ENCODE peak calls at places on chromosome 1, in eight cellular contexts. A is neural progenitor cell, V is NB4, N is IMR-90, E is nephron progenitor cell, Z is endothelial cell, B is neural crest cell, J is B cell. L is an unnamed sample.

GRCh38 chr1:181133441-181133951 is 45.0 kb downstream of the IER5 start:
- DNase-seq in A (no peak), J (no peak), Z (no peak), N (no peak), E (peak), B (no peak), V (no peak), L (no peak)

GRCh38 chr1:22855668-22856606 is 116.7 kb downstream of the LACTBL1 start:
- DNase-seq in B (no peak), Z (no peak), V (no peak), A (no peak), E (no peak), N (no peak), J (no peak), L (no peak)

GRCh38 chr1:230124187-230125128 is 57.4 kb downstream of the GALNT2 start:
- DNase-seq in Z (no peak), V (peak), N (no peak), E (no peak), A (no peak), B (no peak), J (no peak), L (no peak)

GRCh38 chr1:85339089-85339488 is 62.7 kb upstream of the BCL10 start:
- DNase-seq in J (no peak), B (no peak), N (peak), E (no peak), A (no peak), V (no peak), Z (no peak), L (peak)

GRCh38 chr1:2152914-2153313 is 41.7 kb downstream of the FAAP20 start:
- DNase-seq in J (no peak), B (no peak), A (no peak), N (no peak), E (no peak), V (no peak), Z (no peak), L (no peak)

GRCh38 chr1:928825-929661 is 5.3 kb downstream of the SAMD11 start:
- DNase-seq in V (peak), Z (no peak), B (no peak), E (no peak), A (no peak), N (no peak), J (no peak), L (no peak)

GRCh38 chr1:154767315-154768240 is 102.5 kb downstream of the KCNN3 start:
- DNase-seq in A (no peak), J (no peak), Z (no peak), B (no peak), V (no peak), E (no peak), N (peak), L (peak)

GRCh38 chr1:3790501-3790923 is 5.8 kb downstream of the LRRC47 start:
- DNase-seq in B (no peak), J (no peak), V (no peak), N (no peak), A (no peak), Z (no peak), E (no peak), L (no peak)

GRCh38 chr1:244231572-244232315 is 180.7 kb downstream of the ZBTB18 start:
- DNase-seq in N (peak), E (peak), A (peak), Z (no peak), J (no peak), B (no peak), V (peak), L (peak)

GRCh38 chr1:9996624-9997582 is at the start of gene RBP7:
- DNase-seq in E (peak), Z (peak), V (peak), A (peak), J (no peak), B (no peak), N (no peak), L (no peak)

GRCh38 chr1:162695687-162696086 is 63.4 kb downstream of the DDR2 start:
- DNase-seq in J (no peak), B (no peak), E (no peak), Z (no peak), A (no peak), V (no peak), N (no peak), L (no peak)

GRCh38 chr1:9449106-9449627 is 90.1 kb upstream of the SLC25A33 start:
- DNase-seq in N (peak), J (no peak), B (no peak), Z (no peak), V (no peak), A (no peak), E (no peak), L (no peak)

GRCh38 chr1:7175507-7175906 is 390.3 kb downstream of the CAMTA1 start:
- DNase-seq in B (no peak), V (no peak), N (no peak), J (no peak), Z (no peak), E (no peak), A (no peak), L (no peak)

GRCh38 chr1:29114654-29115053 is 9.0 kb downstream of the TMEM200B start:
- DNase-seq in J (no peak), N (no peak), E (no peak), B (no peak), A (no peak), Z (no peak), V (no peak), L (no peak)

GRCh38 chr1:94438692-94439276 is 20.6 kb downstream of the ABCD3 start:
- DNase-seq in N (peak), A (no peak), E (no peak), V (no peak), Z (no peak), J (no peak), B (no peak), L (no peak)

GRCh38 chr1:86370627-86371026 is 25.5 kb downstream of the ODF2L start:
- DNase-seq in N (peak), Z (no peak), E (no peak), V (no peak), B (no peak), J (no peak), A (no peak), L (no peak)

GRCh38 chr1:211695135-211695816 is 19.9 kb upstream of the NEK2 start:
- DNase-seq in V (peak), N (no peak), A (peak), E (no peak), B (no peak), J (peak), Z (no peak), L (no peak)

GRCh38 chr1:203169770-203170520 is 5.7 kb downstream of the MYBPH start:
- DNase-seq in E (no peak), N (no peak), V (no peak), B (no peak), Z (no peak), J (no peak), A (no peak), L (no peak)

GRCh38 chr1:97137862-97138514 is 416.4 kb downstream of the PTBP2 start:
- DNase-seq in J (no peak), E (peak), V (peak), B (no peak), A (peak), Z (peak), N (peak), L (peak)

GRCh38 chr1:78274814-78275213 is 216.0 kb upstream of the PTGFR start:
- DNase-seq in V (no peak), J (no peak), Z (no peak), A (no peak), N (peak), E (no peak), B (no peak), L (no peak)

GRCh38 chr1:88985692-88986091 is 6.7 kb downstream of the KYAT3 start:
- DNase-seq in V (no peak), B (no peak), Z (no peak), N (no peak), E (no peak), A (no peak), J (no peak), L (peak)

GRCh38 chr1:88985033-88985432 is 7.4 kb downstream of the KYAT3 start:
- DNase-seq in N (peak), Z (no peak), J (no peak), E (no peak), A (no peak), B (no peak), V (no peak), L (peak)

GRCh38 chr1:88984553-88984945 is 7.9 kb downstream of the KYAT3 start:
- DNase-seq in V (no peak), E (no peak), B (no peak), J (no peak), N (no peak), Z (no peak), A (no peak), L (no peak)

GRCh38 chr1:88990426-88990825 is 2.0 kb downstream of the KYAT3 start:
- DNase-seq in V (peak), N (no peak), J (no peak), B (no peak), E (no peak), A (no peak), Z (no peak), L (no peak)
- TF ChIP-seq CTCF in V (no peak), N (no peak), J (no peak), B (no peak), E (no peak), A (no peak), Z (no peak), L (no peak)

DNA sequence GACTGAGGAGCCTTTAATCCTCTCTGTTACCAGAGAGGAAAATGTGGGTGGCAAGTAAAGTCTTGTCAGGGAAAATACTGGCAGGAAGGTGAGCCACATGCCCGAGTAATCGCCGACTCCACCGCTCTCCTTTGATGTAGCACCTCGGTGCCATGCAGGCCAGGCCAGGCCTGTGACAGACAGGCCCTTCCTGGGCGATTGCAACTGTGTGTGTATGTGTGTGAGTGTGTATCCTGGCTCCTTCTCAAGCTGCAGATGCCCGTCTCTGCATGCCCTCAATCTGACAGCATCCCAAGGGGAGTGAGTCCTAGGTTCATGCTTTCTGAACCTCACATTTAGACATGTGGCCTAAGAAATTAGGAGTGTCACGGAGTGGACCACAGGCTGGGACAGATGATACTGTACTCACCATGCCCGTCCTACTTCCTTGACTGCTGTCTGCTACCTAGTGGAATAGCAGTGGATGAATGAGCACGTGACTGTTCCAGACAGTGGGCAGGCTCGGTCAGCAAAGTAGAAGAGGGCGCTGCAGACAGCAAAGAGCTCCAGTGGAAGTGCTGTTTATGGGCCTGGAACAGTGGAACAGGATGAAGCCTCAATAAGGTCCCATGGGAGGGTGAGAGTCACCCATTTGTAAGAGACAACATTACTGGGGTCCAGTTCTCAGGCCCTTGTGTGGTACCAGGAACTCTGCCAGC is 25.3 kb downstream of the SERTAD4 start:
- DNase-seq in B (no peak), V (no peak), A (no peak), J (no peak), E (no peak), Z (no peak), N (no peak), L (no peak)
- TF ChIP-seq CTCF in B (no peak), V (no peak), A (no peak), J (no peak), E (no peak), Z (no peak), N (no peak), L (no peak)

DNA sequence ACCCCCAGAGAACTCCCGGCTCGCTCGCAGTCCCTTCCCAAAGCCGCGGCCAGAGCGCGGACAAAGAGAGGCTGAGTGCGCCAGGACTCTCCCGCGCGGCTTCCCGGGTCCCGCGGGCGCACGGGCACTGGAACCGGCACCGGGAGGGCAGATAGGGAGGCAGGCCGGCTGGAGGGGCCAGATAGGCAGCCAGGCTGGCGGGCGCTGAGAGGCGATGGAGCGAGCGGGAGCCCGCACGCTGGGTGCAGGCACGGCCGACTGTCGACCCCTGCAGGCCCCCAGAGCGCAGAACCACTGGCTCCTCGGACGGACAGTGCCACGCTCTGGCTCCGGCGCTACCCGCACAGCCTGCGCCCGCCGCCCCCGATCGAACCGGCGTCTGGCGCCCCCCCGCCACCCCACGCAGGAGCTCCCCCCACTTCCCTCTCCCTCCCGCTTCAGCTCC is 634 bp downstream of the SLC6A9 start:
- DNase-seq in A (peak), B (peak), E (peak), J (peak), Z (peak), V (peak), N (peak), L (peak)
- TF ChIP-seq CTCF in A (peak), B (peak), E (peak), J (no peak), Z (no peak), V (no peak), N (peak), L (no peak)

DNA sequence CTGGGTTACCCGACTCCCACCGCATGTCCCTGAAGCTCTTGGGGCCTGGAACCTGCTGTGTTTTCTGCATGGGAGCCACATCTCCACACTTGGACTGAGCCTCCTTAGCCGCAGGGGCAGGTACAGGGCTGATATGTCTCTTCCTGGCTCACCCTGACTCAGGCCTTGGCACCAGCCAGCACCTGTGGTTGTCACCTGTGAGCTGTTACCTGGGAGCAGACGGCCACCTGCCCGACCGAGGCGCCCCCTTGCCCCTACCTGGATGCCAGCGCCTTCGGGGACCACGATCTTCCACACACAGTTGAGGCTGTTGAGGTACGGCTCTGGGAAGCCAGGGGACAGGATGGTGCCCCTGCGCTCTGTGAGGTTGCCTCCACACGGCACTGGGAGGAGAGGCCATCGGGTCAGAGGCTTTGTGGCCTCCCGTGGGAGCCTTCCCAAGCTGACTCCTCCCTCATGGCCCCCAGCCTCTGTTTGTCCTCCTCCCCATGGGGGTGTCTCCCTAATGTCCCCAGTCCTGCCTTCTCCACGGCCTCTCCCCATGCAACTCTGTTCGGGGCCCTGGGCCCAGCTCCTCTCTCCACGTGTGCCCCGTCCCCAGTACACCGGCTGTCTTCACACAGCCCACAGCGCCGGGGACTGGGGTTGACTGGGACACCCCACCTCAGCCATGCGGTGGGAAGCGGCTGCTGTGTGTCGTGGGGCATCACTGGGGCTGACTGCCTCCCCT is 152.0 kb downstream of the ZSCAN20 start:
- DNase-seq in V (no peak), E (no peak), J (no peak), N (no peak), B (no peak), A (no peak), Z (no peak), L (no peak)
- TF ChIP-seq CTCF in V (no peak), E (no peak), J (no peak), N (no peak), B (no peak), A (no peak), Z (no peak), L (no peak)

L was measured in MCF 10A.